ENCODE peak calls at places on chromosomes 16 and 17, in seven cellular contexts. X, O, K, Y, F, S and R are unnamed samples.

GRCh38 chr16:57235128-57236092 is 9.6 kb upstream of the ARL2BP start:
- DNase-seq in K (no peak), O (peak; percentile 64), S (no peak), X (no peak), F (peak; percentile 29), Y (no peak), R (no peak)

GRCh38 chr17:62876063-62876462 is 67.9 kb upstream of the MARCHF10 start:
- DNase-seq in X (no peak), Y (no peak), S (no peak), O (no peak), K (no peak), F (no peak), R (no peak)

GRCh38 chr17:69314246-69315030 is 12.5 kb downstream of the ABCA5 start:
- DNase-seq in O (no peak), Y (no peak), S (no peak), X (no peak), F (no peak), K (no peak), R (no peak)

GRCh38 chr17:81386646-81387234 is 8.5 kb upstream of the BAHCC1 start:
- DNase-seq in O (peak; percentile 53), F (peak; percentile 45), K (peak; percentile 47), S (no peak), Y (peak; percentile 56), X (no peak), R (no peak)

GRCh38 chr16:86424413-86424812 is 85.9 kb upstream of the FOXF1 start:
- DNase-seq in S (peak; percentile 84), X (no peak), Y (no peak), K (peak; percentile 25), F (no peak), O (no peak), R (no peak)

GRCh38 chr17:10171581-10171981 is 26.8 kb downstream of the GAS7 start:
- DNase-seq in F (no peak), X (no peak), Y (no peak), S (no peak), K (no peak), O (no peak), R (no peak)

GRCh38 chr17:58224315-58224714 is 5.3 kb upstream of the MKS1 start:
- DNase-seq in S (no peak), X (no peak), Y (no peak), F (no peak), K (no peak), O (peak; percentile 41), R (no peak)

GRCh38 chr17:59675231-59675630 is 32.0 kb downstream of the PTRH2 start:
- DNase-seq in O (no peak), Y (no peak), X (no peak), S (no peak), F (no peak), K (no peak), R (no peak)

GRCh38 chr17:77440571-77440981 is 299.8 kb downstream of the SEC14L1 start:
- DNase-seq in K (peak; percentile 29), F (no peak), S (no peak), O (no peak), Y (no peak), X (no peak), R (no peak)

GRCh38 chr16:89841275-89841674 is 13.0 kb downstream of the SPIRE2 start:
- DNase-seq in O (no peak), F (no peak), K (peak; percentile 42), S (no peak), X (no peak), Y (no peak), R (no peak)

GRCh38 chr17:80529104-80529903 is 15.3 kb upstream of the RPTOR start:
- DNase-seq in Y (no peak), X (no peak), F (no peak), O (no peak), K (no peak), S (no peak), R (no peak)

GRCh38 chr17:80025796-80026195 is 9.9 kb downstream of the TBC1D16 start:
- DNase-seq in F (no peak), O (no peak), X (no peak), K (no peak), S (no peak), Y (no peak), R (no peak)

GRCh38 chr16:81491522-81492188 is 47.0 kb downstream of the CMIP start:
- DNase-seq in Y (no peak), K (no peak), S (no peak), F (no peak), X (no peak), O (no peak), R (no peak)

DNA sequence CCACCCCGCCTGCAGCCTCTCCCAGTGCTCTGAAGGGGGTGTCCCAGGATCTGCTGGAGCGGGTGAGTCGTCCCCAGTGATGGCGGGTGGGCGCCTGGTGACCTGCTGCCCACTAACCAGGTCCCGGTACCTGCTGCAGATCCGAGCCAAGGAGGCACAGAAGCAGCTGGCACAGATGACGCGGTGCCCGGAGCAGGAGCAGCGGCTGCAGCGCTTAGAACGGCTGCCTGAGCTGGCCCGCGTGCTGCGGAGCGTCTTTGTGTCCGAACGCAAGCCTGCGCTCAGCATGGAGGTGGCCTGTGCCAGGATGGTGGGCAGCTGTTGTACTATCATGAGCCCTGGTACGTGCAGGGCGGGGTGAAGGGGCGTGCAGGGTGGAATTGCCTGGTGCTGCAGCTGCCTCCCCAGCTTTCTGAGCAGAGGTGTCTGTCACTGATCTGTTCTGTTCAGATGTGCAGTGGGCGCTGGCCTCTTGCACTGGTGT is 3.6 kb downstream of the CDT1 start:
- DNase-seq in F (no peak), X (no peak), O (no peak), S (no peak), Y (no peak), K (no peak), R (peak; percentile 83)
- TF ChIP-seq POLR2A in F (no peak), X (no peak), O (peak; percentile 28), S (no peak), Y (no peak), K (no peak), R (no peak)

GRCh38 chr17:35185849-35186248 is 8.3 kb downstream of the SLC35G3 start:
- DNase-seq in S (no peak), X (no peak), Y (no peak), F (no peak), K (no peak), O (no peak), R (no peak)
- TF ChIP-seq EP300 in S (no peak), X (no peak), Y (no peak), F (no peak), K (no peak), O (no peak), R (no peak)

GRCh38 chr17:29102046-29102445 is 59.1 kb downstream of the PIPOX start:
- DNase-seq in Y (no peak), K (no peak), O (no peak), X (no peak), F (no peak), S (no peak), R (no peak)

GRCh38 chr17:29103341-29103740 is 60.4 kb downstream of the PIPOX start:
- DNase-seq in Y (no peak), X (no peak), S (no peak), F (no peak), O (no peak), K (no peak), R (no peak)

GRCh38 chr17:29099527-29099926 is 56.6 kb downstream of the PIPOX start:
- DNase-seq in F (no peak), X (no peak), K (no peak), Y (no peak), O (no peak), S (no peak), R (no peak)

GRCh38 chr17:29100296-29100695 is 57.4 kb downstream of the PIPOX start:
- DNase-seq in S (no peak), Y (no peak), F (no peak), O (no peak), K (no peak), X (no peak), R (no peak)

GRCh38 chr17:29102741-29103181 is 59.8 kb downstream of the PIPOX start:
- DNase-seq in O (no peak), X (no peak), S (no peak), K (no peak), F (no peak), Y (no peak), R (no peak)
- TF ChIP-seq POLR2AphosphoS5 in O (no peak), X (no peak), S (no peak), K (no peak), F (no peak), Y (no peak), R (no peak)

DNA sequence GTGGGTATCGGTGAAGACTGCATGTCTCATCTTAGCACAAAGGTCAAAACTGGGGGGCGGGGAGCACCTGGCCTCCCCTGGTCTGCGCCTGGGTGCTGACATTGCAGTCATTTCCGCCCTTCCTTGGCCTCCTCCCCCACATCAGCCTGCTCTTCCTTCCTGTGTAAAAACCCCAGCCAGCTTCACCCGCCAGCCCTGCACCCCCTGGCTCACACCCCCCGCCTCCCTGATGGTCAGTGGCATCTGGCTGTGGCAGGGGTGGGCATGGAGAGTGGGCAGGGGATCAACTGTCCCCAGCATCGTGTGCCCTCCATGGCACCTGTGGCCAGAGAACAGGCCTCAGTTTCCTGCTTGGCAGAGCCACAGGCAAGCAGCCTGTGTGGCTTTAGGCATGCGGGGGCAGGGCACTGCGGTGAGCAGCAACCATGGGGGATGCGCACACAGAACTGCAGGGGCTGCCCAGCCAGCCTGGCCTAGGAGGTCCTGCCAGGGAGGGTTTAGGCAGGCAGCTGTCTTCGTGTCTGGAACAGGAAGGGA is 26.5 kb upstream of the LASP1NB start:
- DNase-seq in K (peak; percentile 72), O (peak; percentile 82), Y (peak; percentile 50), F (no peak), X (no peak), S (no peak), R (peak; percentile 76)
- TF ChIP-seq POLR2A in K (no peak), O (no peak), Y (no peak), F (no peak), X (no peak), S (no peak), R (no peak)

GRCh38 chr17:12088035-12088434 is 67.4 kb downstream of the MAP2K4 start:
- DNase-seq in O (no peak), F (peak; percentile 54), S (no peak), Y (no peak), X (no peak), K (no peak), R (no peak)

GRCh38 chr17:12081720-12082119 is 61.0 kb downstream of the MAP2K4 start:
- DNase-seq in Y (no peak), X (no peak), F (no peak), O (no peak), S (no peak), K (no peak), R (peak; percentile 29)

GRCh38 chr17:12089809-12090384 is 69.2 kb downstream of the MAP2K4 start:
- DNase-seq in S (no peak), O (peak; percentile 32), K (no peak), X (no peak), Y (no peak), F (peak; percentile 69), R (no peak)

GRCh38 chr17:12085076-12085949 is 64.6 kb downstream of the MAP2K4 start:
- DNase-seq in F (peak; percentile 39), S (no peak), K (no peak), O (peak; percentile 13), X (no peak), Y (no peak), R (no peak)
- TF ChIP-seq EP300 in F (no peak), S (no peak), K (no peak), O (no peak), X (no peak), Y (no peak), R (no peak)